ENCODE peak calls at places on chromosomes 4 and X, in six cellular contexts. One of them, this sample, is unnamed. For H3K27me3 and H3K36me3, the result is how much of the 10 kb centered on the place peaks cover.

GRCh38 chr4:23039813-23040212 is 347.1 kb downstream of the GBA3 start:
- DNase-seq in lung: no peak
- DNase-seq in upper lobe of right lung: no peak
- DNase-seq in CD8-positive, alpha-beta memory T cell: no peak
- DNase-seq in PC-3: peak
- DNase-seq in suprapubic skin: no peak
- DNase-seq in this sample: no peak

GRCh38 chr4:2135083-2135482 is 76.0 kb downstream of the NAT8L start:
- DNase-seq in lung: no peak
- DNase-seq in upper lobe of right lung: no peak
- DNase-seq in CD8-positive, alpha-beta memory T cell: peak
- DNase-seq in suprapubic skin: no peak
- DNase-seq in PC-3: no peak
- DNase-seq in this sample: no peak

GRCh38 chr4:34037280-34037679 is 2207.0 kb downstream of the ARAP2 start:
- DNase-seq in CD8-positive, alpha-beta memory T cell: no peak
- DNase-seq in suprapubic skin: no peak
- DNase-seq in lung: no peak
- DNase-seq in upper lobe of right lung: no peak
- DNase-seq in PC-3: no peak
- DNase-seq in this sample: no peak

GRCh38 chr4:38805530-38806145 is 1.0 kb upstream of the TLR1 start:
- DNase-seq in suprapubic skin: no peak
- DNase-seq in CD8-positive, alpha-beta memory T cell: no peak
- DNase-seq in lung: peak
- DNase-seq in PC-3: no peak
- DNase-seq in upper lobe of right lung: no peak
- DNase-seq in this sample: no peak

GRCh38 chrX:85084770-85085393 is 81.2 kb downstream of the APOOL start:
- DNase-seq in PC-3: peak
- DNase-seq in lung: no peak
- DNase-seq in suprapubic skin: no peak
- DNase-seq in CD8-positive, alpha-beta memory T cell: peak
- DNase-seq in upper lobe of right lung: no peak
- DNase-seq in this sample: peak

GRCh38 chrX:109719262-109719661 is 13.8 kb downstream of the ACSL4 start:
- DNase-seq in PC-3: no peak
- DNase-seq in CD8-positive, alpha-beta memory T cell: no peak
- DNase-seq in lung: no peak
- DNase-seq in upper lobe of right lung: no peak
- DNase-seq in suprapubic skin: no peak
- DNase-seq in this sample: peak

GRCh38 chrX:71958281-71958675 is 47.6 kb downstream of the NHSL2 start:
- DNase-seq in suprapubic skin: no peak
- DNase-seq in PC-3: no peak
- DNase-seq in lung: no peak
- DNase-seq in CD8-positive, alpha-beta memory T cell: no peak
- DNase-seq in upper lobe of right lung: no peak
- DNase-seq in this sample: no peak

GRCh38 chr4:185036019-185036418 is 17.7 kb downstream of the HELT start:
- DNase-seq in CD8-positive, alpha-beta memory T cell: no peak
- DNase-seq in lung: no peak
- DNase-seq in suprapubic skin: no peak
- DNase-seq in PC-3: no peak
- DNase-seq in upper lobe of right lung: no peak
- DNase-seq in this sample: no peak

GRCh38 chr4:108536577-108536976 is 83.8 kb upstream of the RPL34 start:
- DNase-seq in upper lobe of right lung: no peak
- DNase-seq in PC-3: peak
- DNase-seq in lung: no peak
- DNase-seq in suprapubic skin: no peak
- DNase-seq in CD8-positive, alpha-beta memory T cell: no peak
- DNase-seq in this sample: no peak

GRCh38 chr4:54228563-54229501 is at the start of gene PDGFRA:
- DNase-seq in CD8-positive, alpha-beta memory T cell: no peak
- DNase-seq in upper lobe of right lung: no peak
- DNase-seq in suprapubic skin: peak
- DNase-seq in PC-3: no peak
- DNase-seq in lung: peak
- DNase-seq in this sample: peak

GRCh38 chr4:177308125-177308524 is 1.5 kb upstream of the NEIL3 start:
- DNase-seq in PC-3: peak
- DNase-seq in suprapubic skin: no peak
- DNase-seq in upper lobe of right lung: no peak
- DNase-seq in lung: peak
- DNase-seq in CD8-positive, alpha-beta memory T cell: no peak
- DNase-seq in this sample: no peak

GRCh38 chrX:47958943-47959342 is 44.8 kb downstream of the ZNF182 start:
- DNase-seq in CD8-positive, alpha-beta memory T cell: no peak
- DNase-seq in PC-3: peak
- DNase-seq in upper lobe of right lung: no peak
- DNase-seq in suprapubic skin: no peak
- DNase-seq in lung: no peak
- DNase-seq in this sample: peak

GRCh38 chr4:39375478-39375877 is 9.3 kb upstream of the RFC1 start:
- DNase-seq in lung: no peak
- DNase-seq in CD8-positive, alpha-beta memory T cell: no peak
- DNase-seq in PC-3: no peak
- DNase-seq in suprapubic skin: no peak
- DNase-seq in upper lobe of right lung: no peak
- DNase-seq in this sample: no peak

GRCh38 chr4:25131396-25131795 is 28.9 kb downstream of the SEPSECS start:
- DNase-seq in upper lobe of right lung: no peak
- DNase-seq in suprapubic skin: no peak
- DNase-seq in lung: no peak
- DNase-seq in CD8-positive, alpha-beta memory T cell: no peak
- DNase-seq in PC-3: no peak
- DNase-seq in this sample: no peak

GRCh38 chr4:113769744-113770143 is 8.2 kb upstream of the CAMK2D start:
- DNase-seq in suprapubic skin: no peak
- DNase-seq in lung: no peak
- DNase-seq in PC-3: no peak
- DNase-seq in upper lobe of right lung: no peak
- DNase-seq in CD8-positive, alpha-beta memory T cell: no peak
- DNase-seq in this sample: no peak

GRCh38 chr4:72031868-72032619 is at the start of gene NPFFR2:
- DNase-seq in lung: peak
- DNase-seq in PC-3: no peak
- DNase-seq in CD8-positive, alpha-beta memory T cell: no peak
- DNase-seq in upper lobe of right lung: peak
- DNase-seq in suprapubic skin: no peak
- DNase-seq in this sample: peak

GRCh38 chr4:16722386-16722785 is 176.1 kb downstream of the LDB2 start:
- DNase-seq in PC-3: peak
- DNase-seq in suprapubic skin: no peak
- DNase-seq in upper lobe of right lung: no peak
- DNase-seq in CD8-positive, alpha-beta memory T cell: no peak
- DNase-seq in lung: no peak
- DNase-seq in this sample: no peak

GRCh38 chr4:56250801-56251200 is 136.5 kb downstream of the AASDH start:
- DNase-seq in suprapubic skin: no peak
- DNase-seq in upper lobe of right lung: no peak
- DNase-seq in lung: no peak
- DNase-seq in CD8-positive, alpha-beta memory T cell: no peak
- DNase-seq in PC-3: no peak
- DNase-seq in this sample: no peak

GRCh38 chr4:103786014-103786413 is 66.2 kb upstream of the TACR3 start:
- DNase-seq in upper lobe of right lung: no peak
- DNase-seq in lung: no peak
- DNase-seq in CD8-positive, alpha-beta memory T cell: no peak
- DNase-seq in suprapubic skin: no peak
- DNase-seq in PC-3: peak
- DNase-seq in this sample: peak

GRCh38 chr4:153790962-153791551 is 2.2 kb upstream of the SFRP2 start:
- DNase-seq in upper lobe of right lung: peak
- DNase-seq in CD8-positive, alpha-beta memory T cell: no peak
- DNase-seq in PC-3: no peak
- DNase-seq in lung: no peak
- DNase-seq in suprapubic skin: peak
- DNase-seq in this sample: peak
- H3K4me3 ChIP-seq in upper lobe of right lung: peak
- H3K4me3 ChIP-seq in CD8-positive, alpha-beta memory T cell: peak
- H3K4me3 ChIP-seq in PC-3: no peak
- H3K4me3 ChIP-seq in lung: no peak
- H3K4me3 ChIP-seq in suprapubic skin: peak
- H3K4me3 ChIP-seq in this sample: peak

GRCh38 chrX:153556767-153557166 is 39.3 kb downstream of the ATP2B3 start:
- DNase-seq in CD8-positive, alpha-beta memory T cell: no peak
- DNase-seq in lung: no peak
- DNase-seq in upper lobe of right lung: no peak
- DNase-seq in PC-3: no peak
- DNase-seq in suprapubic skin: no peak
- DNase-seq in this sample: no peak
- H3K27me3 ChIP-seq in CD8-positive, alpha-beta memory T cell: under half
- H3K27me3 ChIP-seq in lung: under half
- H3K27me3 ChIP-seq in upper lobe of right lung: under half
- H3K27me3 ChIP-seq in PC-3: under half
- H3K27me3 ChIP-seq in suprapubic skin: under half
- H3K27me3 ChIP-seq in this sample: under half

GRCh38 chrX:16843208-16843909 is 26.8 kb downstream of the RBBP7 start:
- DNase-seq in lung: no peak
- DNase-seq in suprapubic skin: no peak
- DNase-seq in PC-3: no peak
- DNase-seq in upper lobe of right lung: no peak
- DNase-seq in CD8-positive, alpha-beta memory T cell: no peak
- DNase-seq in this sample: no peak
- H3K36me3 ChIP-seq in lung: under half
- H3K36me3 ChIP-seq in suprapubic skin: under half
- H3K36me3 ChIP-seq in PC-3: half or more
- H3K36me3 ChIP-seq in upper lobe of right lung: under half
- H3K36me3 ChIP-seq in CD8-positive, alpha-beta memory T cell: under half
- H3K36me3 ChIP-seq in this sample: under half

DNA sequence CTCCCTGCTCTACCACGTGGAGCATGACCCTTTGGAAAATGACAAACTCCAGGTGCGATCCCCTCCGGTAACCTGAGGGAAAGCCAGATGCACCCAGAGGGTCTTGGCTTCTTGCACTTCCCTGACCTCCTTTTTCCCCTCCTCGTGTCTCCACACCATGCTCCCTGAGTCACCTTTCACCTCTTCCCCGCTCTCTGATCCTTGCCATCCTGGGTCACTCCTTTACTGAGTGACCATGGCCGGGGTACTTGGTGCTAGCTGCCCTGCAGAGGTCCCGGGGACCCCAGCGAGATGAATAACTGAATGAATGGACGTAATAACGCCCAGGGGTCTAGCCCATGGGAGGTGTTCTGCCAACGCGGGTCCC is 401 bp upstream of the ZFP92 start:
- DNase-seq in lung: no peak
- DNase-seq in upper lobe of right lung: no peak
- DNase-seq in suprapubic skin: no peak
- DNase-seq in CD8-positive, alpha-beta memory T cell: no peak
- DNase-seq in PC-3: no peak
- DNase-seq in this sample: no peak
- H3K4me3 ChIP-seq in lung: no peak
- H3K4me3 ChIP-seq in upper lobe of right lung: peak
- H3K4me3 ChIP-seq in suprapubic skin: peak
- H3K4me3 ChIP-seq in CD8-positive, alpha-beta memory T cell: no peak
- H3K4me3 ChIP-seq in PC-3: no peak
- H3K4me3 ChIP-seq in this sample: peak

GRCh38 chrX:68821616-68822015 is 7.2 kb upstream of the EFNB1 start:
- DNase-seq in PC-3: no peak
- DNase-seq in CD8-positive, alpha-beta memory T cell: no peak
- DNase-seq in suprapubic skin: no peak
- DNase-seq in upper lobe of right lung: no peak
- DNase-seq in lung: no peak
- DNase-seq in this sample: no peak
- H3K27me3 ChIP-seq in PC-3: under half
- H3K27me3 ChIP-seq in CD8-positive, alpha-beta memory T cell: under half
- H3K27me3 ChIP-seq in suprapubic skin: under half
- H3K27me3 ChIP-seq in upper lobe of right lung: under half
- H3K27me3 ChIP-seq in lung: under half
- H3K27me3 ChIP-seq in this sample: under half

DNA sequence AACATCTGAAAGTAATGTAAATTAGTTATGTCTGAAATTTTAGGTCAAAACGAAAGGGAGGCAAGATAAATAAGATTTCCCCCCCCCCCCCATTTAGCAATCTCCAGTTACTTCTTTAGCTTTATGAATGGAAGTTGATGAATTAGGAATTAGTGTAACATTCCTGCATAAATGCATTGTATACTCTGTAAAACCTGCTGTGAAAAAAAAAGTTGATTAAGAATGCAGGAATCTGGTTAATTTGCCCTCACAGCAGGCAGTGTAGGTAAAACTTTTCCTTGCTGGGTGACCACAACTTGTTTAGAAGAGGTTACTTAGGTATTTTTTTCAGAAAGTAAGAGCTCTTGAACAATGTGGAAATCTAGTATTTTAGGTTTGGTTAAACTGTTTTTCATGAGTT is 15.3 kb downstream of the LARP7 start:
- DNase-seq in suprapubic skin: no peak
- DNase-seq in PC-3: no peak
- DNase-seq in CD8-positive, alpha-beta memory T cell: no peak
- DNase-seq in upper lobe of right lung: no peak
- DNase-seq in lung: no peak
- DNase-seq in this sample: no peak
- H3K36me3 ChIP-seq in suprapubic skin: half or more
- H3K36me3 ChIP-seq in PC-3: under half
- H3K36me3 ChIP-seq in CD8-positive, alpha-beta memory T cell: under half
- H3K36me3 ChIP-seq in upper lobe of right lung: half or more
- H3K36me3 ChIP-seq in lung: under half
- H3K36me3 ChIP-seq in this sample: under half

GRCh38 chr4:169573889-169574288 is 38.5 kb downstream of the NEK1 start:
- DNase-seq in suprapubic skin: no peak
- DNase-seq in PC-3: no peak
- DNase-seq in upper lobe of right lung: no peak
- DNase-seq in lung: no peak
- DNase-seq in CD8-positive, alpha-beta memory T cell: no peak
- DNase-seq in this sample: no peak
- H3K4me3 ChIP-seq in suprapubic skin: no peak
- H3K4me3 ChIP-seq in PC-3: no peak
- H3K4me3 ChIP-seq in upper lobe of right lung: no peak
- H3K4me3 ChIP-seq in lung: no peak
- H3K4me3 ChIP-seq in CD8-positive, alpha-beta memory T cell: no peak
- H3K4me3 ChIP-seq in this sample: no peak

DNA sequence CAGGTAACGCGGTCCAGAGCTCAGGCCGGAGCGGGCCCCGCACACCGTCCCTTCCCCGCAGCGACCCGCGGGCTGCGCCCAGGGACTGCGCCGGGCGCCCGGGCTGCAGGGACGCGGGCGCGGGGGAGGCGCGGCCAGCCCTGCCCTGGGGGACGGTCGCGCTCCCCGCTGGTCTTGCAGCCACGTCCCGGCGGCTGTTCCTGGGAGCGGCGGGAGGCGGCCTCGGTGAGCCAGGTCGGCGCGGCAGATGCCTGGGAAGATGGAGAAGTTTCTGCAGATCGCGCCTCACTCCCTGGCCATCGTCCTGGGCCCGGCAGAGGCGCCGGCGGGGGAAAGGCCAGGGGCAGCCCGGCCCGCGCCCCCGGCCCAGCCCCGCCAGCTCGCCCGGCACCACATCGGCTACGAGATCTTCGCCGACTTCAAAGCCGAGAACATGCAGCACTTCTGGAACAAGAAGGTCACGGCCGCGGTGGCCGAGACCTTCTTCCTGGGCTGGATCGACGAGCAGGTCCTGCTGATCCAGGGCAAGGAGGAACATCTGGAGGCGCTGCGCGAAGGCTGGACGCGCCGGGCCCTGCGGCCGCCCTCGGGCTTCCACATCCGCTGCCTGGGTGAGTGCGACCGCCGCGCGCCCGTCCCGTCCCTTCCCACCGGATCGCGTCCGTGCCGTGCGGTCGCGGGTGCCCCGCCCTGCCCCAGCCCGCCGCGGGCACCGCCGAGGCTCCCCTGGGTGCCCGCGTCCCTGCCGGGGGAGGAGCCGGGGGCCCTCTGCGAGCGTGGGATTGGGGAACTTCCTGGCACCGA is 107.5 kb upstream of the STOX2 start:
- DNase-seq in suprapubic skin: no peak
- DNase-seq in PC-3: no peak
- DNase-seq in lung: peak
- DNase-seq in CD8-positive, alpha-beta memory T cell: no peak
- DNase-seq in upper lobe of right lung: peak
- DNase-seq in this sample: peak
- H3K27me3 ChIP-seq in suprapubic skin: under half
- H3K27me3 ChIP-seq in PC-3: under half
- H3K27me3 ChIP-seq in lung: under half
- H3K27me3 ChIP-seq in CD8-positive, alpha-beta memory T cell: under half
- H3K27me3 ChIP-seq in upper lobe of right lung: under half
- H3K27me3 ChIP-seq in this sample: under half

This sample was measured in H7.